ENCODE peak calls at places on chromosome 11, in nine cellular contexts. V is MM.1S; F is endothelial cell of umbilical vein; X is Peyer's patch; A is A549; O is CD8-positive, alpha-beta T cell; Y is HCT116; J is AG04450; P is pancreas. C is an unnamed sample.
A peak's percentile ranks its signal among the peaks of the same experiment; 100 is the strongest.

GRCh38 chr11:119896387-119897045 is 167.5 kb upstream of the NECTIN1 start:
- DNase-seq in F (no peak), Y (no peak), X (no peak), J (no peak), A (no peak), V (peak; percentile 64), O (no peak), P (no peak), C (no peak)

GRCh38 chr11:128828350-128828749 is 38.7 kb downstream of the KCNJ1 start:
- DNase-seq in F (peak; percentile 64), V (no peak), J (no peak), O (no peak), A (no peak), P (no peak), X (no peak), Y (no peak), C (no peak)

GRCh38 chr11:116225236-116225635 is 547.6 kb downstream of the BUD13 start:
- DNase-seq in X (no peak), A (no peak), P (no peak), J (no peak), V (no peak), F (no peak), O (no peak), Y (no peak), C (no peak)

GRCh38 chr11:14904745-14905103 is 12.7 kb upstream of the CYP2R1 start:
- DNase-seq in X (peak; percentile 91), F (peak; percentile 43), V (peak; percentile 79), A (peak; percentile 64), P (peak; percentile 93), O (peak; percentile 90), Y (no peak), J (no peak), C (peak; percentile 69)

GRCh38 chr11:45089251-45089650 is 57.2 kb upstream of the PRDM11 start:
- DNase-seq in V (no peak), F (peak; percentile 14), P (no peak), J (peak; percentile 68), A (peak; percentile 43), Y (no peak), X (peak; percentile 74), O (no peak), C (no peak)

GRCh38 chr11:71246559-71246958 is 5.8 kb downstream of the SHANK2 start:
- DNase-seq in P (no peak), F (no peak), A (no peak), V (no peak), Y (no peak), O (no peak), X (peak; percentile 3), J (no peak), C (no peak)

GRCh38 chr11:61482513-61482912 is 26.0 kb upstream of the LRRC10B start:
- DNase-seq in Y (no peak), O (no peak), P (no peak), J (no peak), V (no peak), A (peak; percentile 33), X (no peak), F (no peak), C (no peak)

GRCh38 chr11:15815246-15816209 is 540.8 kb downstream of the SOX6 start:
- DNase-seq in F (no peak), J (no peak), X (no peak), A (no peak), O (no peak), V (no peak), P (no peak), Y (no peak), C (no peak)

GRCh38 chr11:61532136-61533038 is 23.8 kb downstream of the LRRC10B start:
- DNase-seq in X (peak; percentile 57), O (peak; percentile 38), P (no peak), J (no peak), Y (no peak), F (peak; percentile 25), A (peak; percentile 49), V (peak; percentile 41), C (no peak)

GRCh38 chr11:76604652-76605241 is 65.8 kb downstream of the LRRC32 start:
- DNase-seq in A (no peak), Y (no peak), P (no peak), O (no peak), F (no peak), V (no peak), X (peak; percentile 57), J (no peak), C (no peak)

GRCh38 chr11:118051136-118051610 is 25.7 kb upstream of the TMPRSS4 start:
- DNase-seq in A (no peak), P (no peak), O (no peak), V (no peak), Y (no peak), J (no peak), X (peak; percentile 48), F (no peak), C (no peak)

GRCh38 chr11:45798793-45799441 is 6.0 kb upstream of the SLC35C1 start:
- DNase-seq in J (no peak), F (no peak), P (no peak), Y (no peak), V (no peak), X (no peak), O (no peak), A (no peak), C (no peak)

GRCh38 chr11:8649361-8649760 is 33.1 kb downstream of the TRIM66 start:
- DNase-seq in A (no peak), P (no peak), J (peak; percentile 7), O (no peak), F (peak; percentile 29), Y (no peak), X (no peak), V (no peak), C (no peak)

GRCh38 chr11:107050126-107050525 is 31.9 kb upstream of the GUCY1A2 start:
- DNase-seq in X (no peak), J (no peak), V (no peak), O (no peak), F (no peak), Y (no peak), A (no peak), P (no peak), C (no peak)

GRCh38 chr11:57778318-57779037 is 16.9 kb downstream of the CTNND1 start:
- DNase-seq in Y (peak; percentile 89), F (peak; percentile 100), X (peak; percentile 91), A (peak; percentile 94), J (peak; percentile 95), P (peak; percentile 92), V (no peak), O (no peak), C (no peak)

GRCh38 chr11:7587712-7588111 is 73.9 kb downstream of the PPFIBP2 start:
- DNase-seq in F (peak; percentile 13), V (no peak), O (no peak), Y (no peak), X (no peak), J (no peak), P (no peak), A (no peak), C (no peak)

GRCh38 chr11:68750988-68751325 is 363 bp downstream of the TESMIN start:
- DNase-seq in F (no peak), O (no peak), J (no peak), A (no peak), P (no peak), V (no peak), X (no peak), Y (no peak), C (no peak)

GRCh38 chr11:68749501-68750196 is 1.7 kb downstream of the TESMIN start:
- DNase-seq in X (no peak), Y (no peak), O (no peak), A (no peak), F (no peak), V (no peak), J (no peak), P (no peak), C (no peak)

GRCh38 chr11:68750197-68750987 is 928 bp downstream of the TESMIN start:
- DNase-seq in J (no peak), Y (no peak), P (peak; percentile 84), A (no peak), O (peak; percentile 20), X (peak; percentile 51), F (no peak), V (no peak), C (peak; percentile 29)

GRCh38 chr11:68753300-68753699 is 2.0 kb upstream of the TESMIN start:
- DNase-seq in J (no peak), O (no peak), A (no peak), P (no peak), Y (no peak), V (no peak), F (no peak), X (no peak), C (no peak)

GRCh38 chr11:68751331-68751856 is at the start of gene TESMIN:
- DNase-seq in X (peak; percentile 97), P (peak; percentile 98), A (peak; percentile 89), O (peak; percentile 94), Y (peak; percentile 64), V (peak; percentile 85), F (peak; percentile 58), J (peak; percentile 4), C (peak; percentile 82)
- H3K27ac ChIP-seq in X (peak within 1 kb of the TSS; percentile 72), P (no peak within 1 kb of the TSS), A (peak within 1 kb of the TSS; percentile 99), O (no peak within 1 kb of the TSS), Y (peak within 1 kb of the TSS; percentile 77), V (no peak within 1 kb of the TSS), F (no peak within 1 kb of the TSS), J (no peak within 1 kb of the TSS), C (no peak within 1 kb of the TSS)

GRCh38 chr11:58861533-58861932 is 17.0 kb upstream of the GLYATL2 start:
- DNase-seq in V (no peak), F (no peak), P (no peak), J (no peak), O (no peak), A (no peak), X (no peak), Y (no peak), C (no peak)
- H3K9me3 ChIP-seq in V (no peaks in the 10 kb centered on the region), F (no peaks in the 10 kb centered on the region), P (no peaks in the 10 kb centered on the region), J (peaks cover 3% of the 10 kb centered on the region), O (no peaks in the 10 kb centered on the region), A (no peaks in the 10 kb centered on the region), X (no peaks in the 10 kb centered on the region), Y (no peaks in the 10 kb centered on the region), C (no peaks in the 10 kb centered on the region)

GRCh38 chr11:2912038-2912410 is 17.2 kb downstream of the PHLDA2 start:
- DNase-seq in F (no peak), V (no peak), A (no peak), J (no peak), Y (no peak), O (no peak), X (no peak), P (no peak), C (no peak)
- H3K27ac ChIP-seq in F (no peak overlapping the region), V (no peak overlapping the region), A (peak overlapping the region; percentile 90), J (no peak overlapping the region), Y (peak overlapping the region; percentile 97), O (no peak overlapping the region), X (no peak overlapping the region), P (peak overlapping the region; percentile 93), C (no peak overlapping the region)

GRCh38 chr11:55106391-55106790 is 155.6 kb upstream of the TRIM48 start:
- DNase-seq in Y (no peak), A (peak; percentile 1), X (no peak), V (no peak), P (no peak), O (no peak), F (no peak), J (no peak), C (no peak)
- H3K9me3 ChIP-seq in Y (peaks cover 32% of the 10 kb centered on the region), A (peaks cover 16% of the 10 kb centered on the region), X (peaks cover 26% of the 10 kb centered on the region), V (no peaks in the 10 kb centered on the region), P (no peaks in the 10 kb centered on the region), O (no peaks in the 10 kb centered on the region), F (peaks cover 3% of the 10 kb centered on the region), J (no peaks in the 10 kb centered on the region), C (no peaks in the 10 kb centered on the region)

GRCh38 chr11:26410967-26411366 is 79.0 kb downstream of the ANO3 start:
- DNase-seq in J (no peak), A (no peak), V (no peak), F (no peak), P (no peak), X (no peak), O (no peak), Y (no peak), C (no peak)
- H3K27ac ChIP-seq in J (no peak overlapping the region), A (no peak overlapping the region), V (no peak overlapping the region), F (no peak overlapping the region), P (no peak overlapping the region), X (no peak overlapping the region), O (no peak overlapping the region), Y (no peak overlapping the region), C (no peak overlapping the region)